ENCODE peak calls at places on chromosomes 3 and 15, in nine cellular contexts. M is lung; U is CD8-positive, alpha-beta memory T cell; S is Karpas-422; G is heart left ventricle; Y is effector memory CD4-positive, alpha-beta T cell; J is WERI-Rb-1; E is OCI-LY7; H is thoracic aorta. V is an unnamed sample. For H3K9me3, the result is how much of the 10 kb centered on the place peaks cover.

GRCh38 chr3:187628169-187628568 is 42.0 kb downstream of the SST start:
- DNase-seq in M (no peak), U (no peak), S (peak), G (no peak), Y (no peak), J (peak), E (no peak), H (no peak), V (peak)

GRCh38 chr3:69113536-69113935 is 8.9 kb downstream of the LMOD3 start:
- DNase-seq in M (no peak), U (no peak), S (no peak), G (no peak), Y (no peak), J (no peak), E (no peak), H (no peak), V (no peak)

GRCh38 chr3:133894334-133895207 is 1.1 kb downstream of the RAB6B start:
- DNase-seq in M (peak), U (no peak), S (no peak), G (no peak), Y (no peak), J (no peak), E (no peak), H (no peak), V (peak)

GRCh38 chr3:189038773-189039720 is 132.7 kb upstream of the TPRG1 start:
- DNase-seq in M (no peak), U (no peak), S (no peak), G (no peak), Y (no peak), J (no peak), E (no peak), H (no peak), V (no peak)

GRCh38 chr3:197847866-197848401 is 56.9 kb downstream of the LRCH3 start:
- DNase-seq in M (no peak), U (peak), S (no peak), G (no peak), Y (no peak), J (no peak), E (peak), H (no peak), V (no peak)

GRCh38 chr3:114848643-114849350 is 298.3 kb downstream of the ZBTB20 start:
- DNase-seq in M (no peak), U (no peak), S (no peak), G (no peak), Y (no peak), J (no peak), E (no peak), H (no peak), V (no peak)

GRCh38 chr3:50118237-50118636 is 29.5 kb downstream of the RBM5 start:
- DNase-seq in M (no peak), U (no peak), S (no peak), G (no peak), Y (no peak), J (no peak), E (no peak), H (no peak), V (no peak)

GRCh38 chr15:80173022-80173759 is 20.4 kb downstream of the FAH start:
- DNase-seq in M (peak), U (peak), S (peak), G (peak), Y (peak), J (peak), E (peak), H (no peak), V (peak)

GRCh38 chr15:101446527-101447167 is 42.9 kb downstream of the PCSK6 start:
- DNase-seq in M (no peak), U (no peak), S (no peak), G (no peak), Y (no peak), J (no peak), E (no peak), H (no peak), V (peak)

GRCh38 chr15:93837450-93837849 is 393.9 kb upstream of the MCTP2 start:
- DNase-seq in M (no peak), U (no peak), S (no peak), G (no peak), Y (no peak), J (no peak), E (no peak), H (no peak), V (no peak)

GRCh38 chr3:171874251-171874679 is 31.1 kb downstream of the TMEM212 start:
- DNase-seq in M (no peak), U (no peak), S (no peak), G (no peak), Y (no peak), J (no peak), E (no peak), H (no peak), V (no peak)

GRCh38 chr3:195551381-195551978 is 8.4 kb upstream of the PPP1R2 start:
- DNase-seq in M (no peak), U (no peak), S (no peak), G (peak), Y (no peak), J (no peak), E (no peak), H (no peak), V (no peak)

GRCh38 chr15:71792521-71792920 is 17.8 kb upstream of the NR2E3 start:
- DNase-seq in M (no peak), U (no peak), S (no peak), G (no peak), Y (no peak), J (no peak), E (no peak), H (no peak), V (no peak)

GRCh38 chr3:12193485-12194165 is 34.9 kb upstream of the TIMP4 start:
- DNase-seq in M (peak), U (no peak), S (no peak), G (no peak), Y (no peak), J (no peak), E (no peak), H (no peak), V (no peak)

GRCh38 chr3:127612966-127613365 is 14.8 kb downstream of the MCM2 start:
- DNase-seq in M (peak), U (no peak), S (no peak), G (no peak), Y (no peak), J (no peak), E (no peak), H (no peak), V (no peak)

GRCh38 chr15:49908571-49909295 is 210.3 kb downstream of the ATP8B4 start:
- DNase-seq in M (no peak), U (no peak), S (no peak), G (no peak), Y (no peak), J (no peak), E (no peak), H (no peak), V (no peak)

GRCh38 chr15:68209272-68209671 is 4.1 kb upstream of the CALML4 start:
- DNase-seq in M (no peak), U (no peak), S (no peak), G (no peak), Y (no peak), J (no peak), E (no peak), H (no peak), V (no peak)
- H3K27ac ChIP-seq in M (no peak), U (no peak), S (peak), G (no peak), Y (no peak), J (no peak), E (peak), H (no peak), V (no peak)

DNA sequence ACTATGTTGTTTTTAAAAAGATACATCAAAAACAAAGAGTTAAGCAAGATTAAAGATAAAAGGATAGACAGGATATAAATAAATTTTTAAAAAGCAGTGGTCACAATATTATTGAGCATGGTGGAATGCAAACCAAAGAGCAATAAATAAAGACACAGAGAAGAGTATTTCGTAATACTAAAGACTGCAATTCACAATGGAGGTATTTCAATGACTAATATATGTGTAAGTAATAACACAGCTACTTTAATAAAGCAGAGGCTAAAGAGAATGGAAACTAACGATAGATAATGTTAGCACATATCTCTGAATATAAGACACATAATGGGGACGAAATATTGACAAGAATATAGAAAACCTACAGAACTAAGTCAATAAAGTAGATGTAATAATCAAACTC is 219.6 kb downstream of the WDR72 start:
- DNase-seq in M (no peak), U (no peak), S (no peak), G (no peak), Y (no peak), J (no peak), E (no peak), H (no peak), V (no peak)
- H3K9me3 ChIP-seq in M (under half), U (under half), S (under half), G (under half), Y (under half), J (under half), E (under half), H (under half), V (under half)

GRCh38 chr3:161265916-161266571 is 44.9 kb downstream of the NMD3 start:
- DNase-seq in M (no peak), U (no peak), S (no peak), G (no peak), Y (no peak), J (no peak), E (no peak), H (no peak), V (no peak)
- H3K27ac ChIP-seq in M (no peak), U (no peak), S (no peak), G (no peak), Y (no peak), J (no peak), E (no peak), H (no peak), V (no peak)

GRCh38 chr15:25065286-25065685 is 110.5 kb downstream of the SNRPN start:
- DNase-seq in M (no peak), U (no peak), S (no peak), G (peak), Y (no peak), J (no peak), E (no peak), H (no peak), V (no peak)
- H3K9me3 ChIP-seq in M (half or more), U (half or more), S (half or more), G (under half), Y (half or more), J (half or more), E (under half), H (half or more), V (half or more)

GRCh38 chr3:160403796-160404510 is 4.5 kb downstream of the SMC4 start:
- DNase-seq in M (no peak), U (no peak), S (no peak), G (no peak), Y (no peak), J (no peak), E (no peak), H (no peak), V (no peak)
- H3K27ac ChIP-seq in M (no peak), U (no peak), S (peak), G (no peak), Y (no peak), J (no peak), E (peak), H (peak), V (no peak)

GRCh38 chr3:20945892-20946291 is 759.9 kb upstream of the SGO1 start:
- DNase-seq in M (no peak), U (no peak), S (no peak), G (no peak), Y (no peak), J (no peak), E (no peak), H (no peak), V (no peak)
- H3K9me3 ChIP-seq in M (under half), U (under half), S (under half), G (under half), Y (under half), J (under half), E (under half), H (under half), V (under half)

DNA sequence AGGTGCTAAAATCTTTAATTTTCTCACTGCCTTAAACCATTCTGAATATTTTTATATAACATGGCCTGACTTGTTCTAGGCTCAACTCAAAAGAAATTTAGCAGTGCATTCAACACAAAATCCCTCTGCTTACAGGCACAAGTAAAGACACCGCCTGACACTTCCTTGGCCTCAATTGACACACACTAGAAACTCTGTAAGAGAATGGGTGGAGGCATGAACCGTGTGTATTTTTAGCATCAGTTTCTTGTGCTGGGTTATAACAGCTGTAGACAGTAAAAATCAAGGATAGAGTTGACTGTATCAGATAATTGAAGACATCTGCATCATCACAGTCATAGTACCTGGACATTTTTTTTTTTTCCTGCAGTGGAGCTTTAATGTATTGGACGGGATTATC is 54.3 kb downstream of the SLC9A9 start:
- DNase-seq in M (no peak), U (no peak), S (no peak), G (no peak), Y (no peak), J (no peak), E (no peak), H (no peak), V (no peak)
- H3K27ac ChIP-seq in M (no peak), U (no peak), S (no peak), G (no peak), Y (no peak), J (no peak), E (no peak), H (no peak), V (no peak)

GRCh38 chr3:196624008-196624790 is 15.3 kb upstream of the NRROS start:
- DNase-seq in M (no peak), U (no peak), S (no peak), G (no peak), Y (no peak), J (no peak), E (no peak), H (no peak), V (no peak)

GRCh38 chr3:196623350-196623749 is 16.1 kb upstream of the NRROS start:
- DNase-seq in M (no peak), U (no peak), S (no peak), G (no peak), Y (no peak), J (no peak), E (no peak), H (no peak), V (no peak)

GRCh38 chr3:196619213-196619612 is 20.3 kb upstream of the NRROS start:
- DNase-seq in M (no peak), U (no peak), S (no peak), G (no peak), Y (no peak), J (no peak), E (no peak), H (no peak), V (no peak)

GRCh38 chr3:196620228-196620627 is 19.3 kb upstream of the NRROS start:
- DNase-seq in M (no peak), U (no peak), S (no peak), G (no peak), Y (no peak), J (peak), E (no peak), H (no peak), V (no peak)

DNA sequence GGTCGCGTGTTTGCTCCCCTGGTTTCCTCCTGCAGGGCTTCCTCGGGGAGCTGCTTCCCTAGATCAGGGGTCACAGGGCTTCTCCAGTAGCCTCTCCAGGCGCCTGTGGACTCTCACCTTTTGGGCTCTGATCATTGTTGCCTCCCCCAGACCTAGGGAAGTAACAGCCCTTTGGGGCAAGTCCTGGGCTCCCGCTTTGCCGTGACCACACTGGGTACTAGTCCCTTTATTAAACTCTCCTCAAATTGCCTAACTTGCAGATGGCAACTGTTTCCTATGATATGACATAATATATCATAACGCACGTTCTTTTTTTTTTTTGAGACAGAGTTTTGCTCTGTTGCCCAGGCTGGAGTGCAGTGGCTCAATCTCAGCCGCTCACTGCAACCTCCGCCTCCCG is 17.9 kb upstream of the NRROS start:
- DNase-seq in M (no peak), U (no peak), S (no peak), G (no peak), Y (no peak), J (no peak), E (no peak), H (no peak), V (no peak)
- H3K9me3 ChIP-seq in M (under half), U (under half), S (under half), G (under half), Y (under half), J (under half), E (under half), H (under half), V (under half)

DNA sequence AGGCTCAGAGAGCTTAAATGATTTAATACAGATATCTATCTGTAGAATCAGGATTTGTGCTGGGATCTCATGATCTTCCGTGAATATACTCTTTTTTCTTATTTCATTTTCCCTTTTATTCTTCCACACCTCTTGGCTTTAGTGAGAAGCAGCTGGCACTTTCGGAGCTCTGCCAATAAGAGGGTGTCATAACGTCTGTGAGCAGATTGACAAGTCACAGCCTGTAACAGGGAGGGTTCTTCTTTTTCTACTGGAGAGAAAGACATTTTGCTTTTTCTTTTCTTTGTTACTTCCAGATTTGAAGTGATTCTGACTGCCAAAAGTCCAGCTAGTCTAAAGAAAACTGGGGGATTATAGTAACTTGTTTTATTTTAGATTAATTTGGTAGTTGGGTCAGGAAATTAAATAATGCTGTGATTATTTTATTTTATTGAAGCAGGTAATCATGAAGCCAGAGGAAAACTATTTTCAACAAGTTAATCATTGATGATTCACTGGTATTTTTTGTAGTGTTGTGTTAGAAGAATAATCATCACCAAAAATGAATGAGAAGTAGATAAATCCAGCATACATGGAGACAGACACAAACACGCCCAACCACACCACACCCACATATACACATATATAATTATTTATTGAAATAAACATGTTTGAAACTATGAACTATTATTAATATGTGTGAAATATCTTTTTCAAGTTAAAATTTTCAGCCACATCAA is 69.8 kb downstream of the TNFAIP8L3 start:
- DNase-seq in M (no peak), U (no peak), S (no peak), G (no peak), Y (no peak), J (no peak), E (no peak), H (no peak), V (no peak)
- H3K27ac ChIP-seq in M (no peak), U (no peak), S (no peak), G (no peak), Y (no peak), J (peak), E (no peak), H (no peak), V (no peak)

GRCh38 chr15:75148293-75148692 is 53.4 kb upstream of the C15orf39 start:
- DNase-seq in M (no peak), U (no peak), S (no peak), G (no peak), Y (no peak), J (no peak), E (peak), H (no peak), V (no peak)
- H3K9me3 ChIP-seq in M (under half), U (under half), S (under half), G (under half), Y (under half), J (under half), E (under half), H (under half), V (half or more)

V was measured in endodermal cell.